ENCODE peak calls at places on chromosomes 16 and 17, in ten cellular contexts. W is B cell; E is endodermal cell; K is kidney glomerular epithelial cell; Q is progenitor cell of endocrine pancreas; Z is HS-27A; P is OCI-LY7; M is HL-60; X is CD8-positive, alpha-beta T cell; S is lung. V is an unnamed sample.

GRCh38 chr17:74437702-74438101 is 5.8 kb downstream of the GPRC5C start:
- DNase-seq in W (no peak), E (peak), K (no peak), Q (no peak), Z (no peak), P (peak), M (no peak), X (no peak), S (no peak), V (no peak)

GRCh38 chr17:10033982-10034381 is 128.9 kb upstream of the RCVRN start:
- DNase-seq in W (no peak), E (no peak), K (no peak), Q (no peak), Z (no peak), P (no peak), M (peak), X (no peak), S (no peak), V (no peak)

GRCh38 chr17:29094101-29094708 is 51.3 kb downstream of the PIPOX start:
- DNase-seq in W (no peak), E (no peak), K (no peak), Q (no peak), Z (no peak), P (no peak), M (no peak), X (no peak), S (no peak), V (no peak)

GRCh38 chr17:74513987-74514631 is 17.2 kb downstream of the CD300LB start:
- DNase-seq in W (no peak), E (peak), K (no peak), Q (no peak), Z (no peak), P (peak), M (peak), X (peak), S (no peak), V (peak)

GRCh38 chr17:797236-797635 is 15.1 kb downstream of the MRM3 start:
- DNase-seq in W (no peak), E (peak), K (no peak), Q (no peak), Z (no peak), P (no peak), M (no peak), X (no peak), S (no peak), V (no peak)

GRCh38 chr17:49589556-49589885 is 13.8 kb downstream of the NXPH3 start:
- DNase-seq in W (no peak), E (no peak), K (no peak), Q (no peak), Z (no peak), P (no peak), M (no peak), X (no peak), S (no peak), V (no peak)

GRCh38 chr16:88456356-88457292 is 3.5 kb downstream of the ZFPM1 start:
- DNase-seq in W (no peak), E (no peak), K (no peak), Q (no peak), Z (no peak), P (peak), M (no peak), X (peak), S (no peak), V (no peak)

GRCh38 chr17:44947461-44948314 is at the start of gene KIF18B:
- DNase-seq in W (peak), E (peak), K (peak), Q (peak), Z (peak), P (peak), M (peak), X (peak), S (peak), V (peak)

GRCh38 chr16:2712546-2712945 is 7.5 kb downstream of the PRSS27 start:
- DNase-seq in W (no peak), E (no peak), K (no peak), Q (no peak), Z (no peak), P (no peak), M (no peak), X (no peak), S (no peak), V (no peak)

GRCh38 chr17:47279062-47279801 is 25.6 kb downstream of the ITGB3 start:
- DNase-seq in W (peak), E (peak), K (peak), Q (no peak), Z (peak), P (peak), M (peak), X (no peak), S (peak), V (no peak)

GRCh38 chr16:89325861-89326471 is 108.5 kb downstream of the ZNF778 start:
- DNase-seq in W (no peak), E (no peak), K (peak), Q (no peak), Z (no peak), P (peak), M (peak), X (no peak), S (peak), V (no peak)

GRCh38 chr17:21019976-21020575 is 22.7 kb downstream of the USP22 start:
- DNase-seq in W (no peak), E (peak), K (no peak), Q (no peak), Z (no peak), P (peak), M (no peak), X (peak), S (no peak), V (no peak)

GRCh38 chr17:31291820-31292219 is 5.2 kb downstream of the OMG start:
- DNase-seq in W (no peak), E (no peak), K (no peak), Q (no peak), Z (no peak), P (no peak), M (no peak), X (no peak), S (no peak), V (no peak)

GRCh38 chr17:67260051-67260987 is 15.3 kb upstream of the HELZ start:
- DNase-seq in W (no peak), E (no peak), K (no peak), Q (no peak), Z (no peak), P (no peak), M (peak), X (no peak), S (peak), V (no peak)

GRCh38 chr17:15659663-15660062 is 24.4 kb downstream of the TRIM16 start:
- DNase-seq in W (no peak), E (peak), K (peak), Q (no peak), Z (no peak), P (no peak), M (no peak), X (no peak), S (peak), V (no peak)

GRCh38 chr16:58047557-58048348 is 22.2 kb downstream of the MMP15 start:
- DNase-seq in W (no peak), E (peak), K (no peak), Q (no peak), Z (no peak), P (no peak), M (no peak), X (no peak), S (no peak), V (no peak)

GRCh38 chr17:46968224-46968834 is 10.7 kb downstream of the RPRML start:
- DNase-seq in W (no peak), E (no peak), K (no peak), Q (no peak), Z (no peak), P (no peak), M (no peak), X (no peak), S (no peak), V (no peak)

GRCh38 chr16:21097151-21097550 is 53.5 kb downstream of the DNAH3 start:
- DNase-seq in W (no peak), E (no peak), K (peak), Q (no peak), Z (no peak), P (no peak), M (no peak), X (no peak), S (no peak), V (no peak)

GRCh38 chr16:30805056-30805369 is 18.0 kb upstream of the ZNF629 start:
- DNase-seq in W (no peak), E (no peak), K (no peak), Q (no peak), Z (no peak), P (no peak), M (no peak), X (no peak), S (no peak), V (no peak)

GRCh38 chr16:2777231-2777902 is at the start of gene ELOB:
- DNase-seq in W (peak), E (peak), K (peak), Q (peak), Z (no peak), P (peak), M (peak), X (peak), S (peak), V (peak)

GRCh38 chr17:28878981-28879380 is 18.6 kb downstream of the FLOT2 start:
- DNase-seq in W (no peak), E (peak), K (no peak), Q (no peak), Z (no peak), P (peak), M (no peak), X (no peak), S (no peak), V (no peak)

GRCh38 chr16:46658925-46659324 is 30.1 kb downstream of the VPS35 start:
- DNase-seq in W (peak), E (no peak), K (no peak), Q (no peak), Z (no peak), P (peak), M (peak), X (no peak), S (peak), V (no peak)

GRCh38 chr17:20063665-20064648 is 54.8 kb downstream of the SPECC1 start:
- DNase-seq in W (no peak), E (no peak), K (peak), Q (no peak), Z (peak), P (no peak), M (peak), X (no peak), S (peak), V (no peak)